ENCODE peak calls at places on chromosomes 7 and 10, in ten cellular contexts. E, M, Z, P, X, K, I, N, U and W are unnamed samples.

GRCh38 chr10:122112625-122113160 is 123.7 kb downstream of the TACC2 start:
- DNase-seq in E (peak; percentile 70), M (no peak), Z (peak; percentile 76), P (peak; percentile 81), X (peak; percentile 93), K (peak; percentile 72), I (peak; percentile 57), N (peak; percentile 80), U (no peak), W (peak; percentile 79)

GRCh38 chr10:24249829-24250415 is 41.0 kb downstream of the KIAA1217 start:
- DNase-seq in E (no peak), M (no peak), Z (no peak), P (no peak), X (no peak), K (no peak), I (no peak), N (no peak), U (no peak), W (no peak)

GRCh38 chr10:49271346-49271745 is 27.6 kb upstream of the C10orf71 start:
- DNase-seq in E (no peak), M (no peak), Z (no peak), P (peak; percentile 15), X (no peak), K (no peak), I (no peak), N (no peak), U (no peak), W (no peak)

GRCh38 chr7:150631084-150631824 is 931 bp downstream of the GIMAP6 start:
- DNase-seq in E (no peak), M (no peak), Z (no peak), P (no peak), X (no peak), K (no peak), I (no peak), N (no peak), U (peak; percentile 56), W (peak; percentile 12)

GRCh38 chr10:114955984-114956383 is 18.0 kb downstream of the TRUB1 start:
- DNase-seq in E (no peak), M (no peak), Z (no peak), P (no peak), X (no peak), K (no peak), I (no peak), N (no peak), U (no peak), W (no peak)

GRCh38 chr10:60098676-60099601 is 192.6 kb upstream of the CCDC6 start:
- DNase-seq in E (no peak), M (peak; percentile 25), Z (no peak), P (no peak), X (peak; percentile 31), K (peak; percentile 38), I (no peak), N (peak; percentile 57), U (peak; percentile 16), W (peak; percentile 37)

GRCh38 chr7:129147723-129148122 is 3.2 kb downstream of the TSPAN33 start:
- DNase-seq in E (no peak), M (no peak), Z (no peak), P (no peak), X (no peak), K (no peak), I (no peak), N (no peak), U (no peak), W (no peak)

GRCh38 chr10:83076443-83076842 is 1062.9 kb upstream of the GHITM start:
- DNase-seq in E (no peak), M (no peak), Z (no peak), P (no peak), X (no peak), K (no peak), I (no peak), N (no peak), U (no peak), W (no peak)

GRCh38 chr10:29482591-29483421 is 152.0 kb downstream of the SVIL start:
- DNase-seq in E (no peak), M (peak; percentile 75), Z (peak; percentile 53), P (peak; percentile 74), X (no peak), K (no peak), I (no peak), N (no peak), U (peak; percentile 86), W (no peak)

GRCh38 chr7:94028768-94029167 is 24.6 kb upstream of the BET1 start:
- DNase-seq in E (no peak), M (no peak), Z (no peak), P (no peak), X (no peak), K (no peak), I (no peak), N (no peak), U (no peak), W (no peak)

GRCh38 chr7:16780586-16780985 is 24.2 kb downstream of the AGR2 start:
- DNase-seq in E (no peak), M (no peak), Z (no peak), P (no peak), X (no peak), K (no peak), I (no peak), N (no peak), U (no peak), W (no peak)

GRCh38 chr7:150940446-150941102 is 37.5 kb downstream of the KCNH2 start:
- DNase-seq in E (no peak), M (no peak), Z (no peak), P (no peak), X (no peak), K (no peak), I (no peak), N (no peak), U (no peak), W (no peak)

GRCh38 chr10:132001238-132001977 is 19.7 kb upstream of the BNIP3 start:
- DNase-seq in E (no peak), M (no peak), Z (peak; percentile 46), P (peak; percentile 89), X (peak; percentile 35), K (no peak), I (no peak), N (peak; percentile 6), U (peak; percentile 19), W (no peak)
- TF ChIP-seq CTCF in E (no peak), M (no peak), Z (no peak), P (peak; percentile 49), X (peak; percentile 35), K (peak; percentile 22), I (no peak), N (no peak), U (no peak), W (no peak)

GRCh38 chr7:141263508-141263907 is 189.6 kb downstream of the TMEM178B start:
- DNase-seq in E (no peak), M (no peak), Z (no peak), P (no peak), X (no peak), K (no peak), I (no peak), N (no peak), U (peak; percentile 24), W (no peak)

GRCh38 chr7:141265668-141266067 is 191.8 kb downstream of the TMEM178B start:
- DNase-seq in E (no peak), M (no peak), Z (no peak), P (no peak), X (no peak), K (no peak), I (no peak), N (no peak), U (no peak), W (no peak)

GRCh38 chr7:141264511-141264910 is 190.6 kb downstream of the TMEM178B start:
- DNase-seq in E (no peak), M (no peak), Z (no peak), P (no peak), X (no peak), K (no peak), I (no peak), N (no peak), U (no peak), W (no peak)

GRCh38 chr7:141263983-141264382 is 190.1 kb downstream of the TMEM178B start:
- DNase-seq in E (no peak), M (no peak), Z (no peak), P (no peak), X (no peak), K (no peak), I (no peak), N (no peak), U (no peak), W (no peak)

GRCh38 chr7:141262101-141262819 is 188.4 kb downstream of the TMEM178B start:
- DNase-seq in E (no peak), M (no peak), Z (no peak), P (no peak), X (no peak), K (no peak), I (no peak), N (no peak), U (no peak), W (peak; percentile 21)
- TF ChIP-seq CTCF in E (peak; percentile 18), M (peak; percentile 26), Z (peak; percentile 35), P (peak; percentile 67), X (no peak), K (peak; percentile 37), I (no peak), N (no peak), U (no peak), W (peak; percentile 23)

DNA sequence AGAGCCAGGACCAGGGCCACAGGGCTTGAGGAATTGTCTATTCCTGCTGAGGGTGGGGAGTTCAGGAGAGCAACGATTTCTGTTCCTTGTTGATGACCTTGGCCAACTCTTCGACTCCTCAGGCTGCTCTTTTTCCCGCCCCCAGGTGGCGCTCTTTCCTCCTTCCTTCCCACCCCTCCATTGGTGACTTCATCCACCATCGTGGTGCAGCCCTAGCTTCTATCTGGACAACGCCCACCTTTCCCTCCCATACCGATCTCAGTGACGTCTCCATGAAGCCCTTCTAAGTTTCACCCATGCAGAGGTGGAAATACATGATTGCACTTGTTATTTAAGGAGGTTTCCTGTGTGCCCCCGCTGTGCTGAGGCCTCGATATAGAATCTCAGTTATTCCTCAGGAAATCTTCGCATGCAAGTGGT is 22.1 kb upstream of the CARD11 start:
- DNase-seq in E (peak; percentile 15), M (peak; percentile 60), Z (peak; percentile 81), P (peak; percentile 88), X (peak; percentile 44), K (peak; percentile 59), I (no peak), N (peak; percentile 67), U (peak; percentile 92), W (peak; percentile 36)
- TF ChIP-seq CTCF in E (peak; percentile 87), M (peak; percentile 90), Z (peak; percentile 88), P (peak; percentile 92), X (peak; percentile 48), K (peak; percentile 87), I (no peak), N (peak; percentile 62), U (peak; percentile 63), W (peak; percentile 78)

GRCh38 chr7:132805766-132806165 is 229.5 kb upstream of the PLXNA4 start:
- DNase-seq in E (no peak), M (no peak), Z (no peak), P (no peak), X (no peak), K (no peak), I (no peak), N (no peak), U (no peak), W (no peak)
- TF ChIP-seq CTCF in E (no peak), M (no peak), Z (no peak), P (no peak), X (no peak), K (no peak), I (no peak), N (no peak), U (no peak), W (no peak)